ENCODE peak calls at places on chromosomes 12 and 14, in eight cellular contexts. K, I, W, H, X, M, E and Q are unnamed samples.

GRCh38 chr14:52369305-52369781 is 55.2 kb downstream of the PTGER2 start:
- DNase-seq in I (peak; percentile 64), X (peak; percentile 38), H (no peak), E (no peak), K (no peak), W (no peak), M (no peak), Q (no peak)

GRCh38 chr12:51351913-51352532 is 5.5 kb upstream of the CELA1 start:
- DNase-seq in H (peak; percentile 21), X (no peak), W (no peak), I (peak; percentile 41), K (no peak), M (peak; percentile 43), E (no peak), Q (peak; percentile 76)

GRCh38 chr12:92759634-92760268 is 57.0 kb downstream of the PLEKHG7 start:
- DNase-seq in W (no peak), M (no peak), I (peak; percentile 95), E (no peak), K (no peak), H (no peak), X (no peak), Q (no peak)

GRCh38 chr14:100339757-100340453 is 16.8 kb downstream of the SLC25A47 start:
- DNase-seq in E (no peak), W (no peak), K (no peak), I (no peak), M (no peak), H (no peak), X (no peak), Q (no peak)

GRCh38 chr12:30440826-30441602 is 254.7 kb downstream of the IPO8 start:
- DNase-seq in X (peak; percentile 23), H (no peak), M (peak; percentile 61), E (no peak), W (no peak), K (no peak), I (no peak), Q (peak; percentile 27)

GRCh38 chr14:91078095-91078737 is 17.8 kb upstream of the RPS6KA5 start:
- DNase-seq in I (no peak), H (no peak), K (no peak), E (no peak), X (no peak), M (no peak), W (peak; percentile 52), Q (no peak)

GRCh38 chr14:96090441-96091148 is 51.4 kb downstream of the C14orf132 start:
- DNase-seq in H (peak; percentile 32), I (peak; percentile 38), X (peak; percentile 64), M (peak; percentile 94), K (no peak), W (no peak), E (no peak), Q (no peak)

GRCh38 chr14:103260629-103261124 is 73.4 kb upstream of the EIF5 start:
- DNase-seq in W (no peak), M (peak; percentile 62), X (peak; percentile 67), E (no peak), H (no peak), K (peak; percentile 2), I (peak; percentile 1), Q (no peak)

GRCh38 chr12:120404271-120404670 is 33.6 kb upstream of the COX6A1 start:
- DNase-seq in K (no peak), H (no peak), X (no peak), I (no peak), E (no peak), W (no peak), M (no peak), Q (no peak)

GRCh38 chr12:124240493-124240892 is 54.4 kb upstream of the RFLNA start:
- DNase-seq in I (no peak), W (no peak), H (no peak), E (no peak), X (no peak), M (no peak), K (no peak), Q (no peak)

GRCh38 chr12:30461011-30461670 is 234.5 kb downstream of the IPO8 start:
- DNase-seq in K (no peak), W (no peak), M (no peak), I (no peak), E (no peak), X (no peak), H (no peak), Q (no peak)

GRCh38 chr14:53356361-53357150 is 203.4 kb upstream of the DDHD1 start:
- DNase-seq in K (no peak), X (no peak), W (no peak), H (no peak), M (no peak), I (no peak), E (no peak), Q (no peak)

GRCh38 chr14:35050652-35051051 is 4.6 kb downstream of the FAM177A1 start:
- DNase-seq in E (no peak), W (no peak), K (no peak), I (peak; percentile 49), H (no peak), X (no peak), M (no peak), Q (no peak)

GRCh38 chr12:79725987-79726386 is 35.2 kb upstream of the PAWR start:
- DNase-seq in K (no peak), X (no peak), W (no peak), H (no peak), E (no peak), I (peak; percentile 79), M (no peak), Q (no peak)

GRCh38 chr12:75727577-75727976 is 216.2 kb upstream of the KRR1 start:
- DNase-seq in I (no peak), W (no peak), H (no peak), K (no peak), M (no peak), X (no peak), E (no peak), Q (no peak)

GRCh38 chr12:43294881-43295280 is 257.1 kb downstream of the ADAMTS20 start:
- DNase-seq in E (no peak), X (no peak), W (no peak), M (no peak), K (no peak), I (no peak), H (no peak), Q (no peak)

GRCh38 chr12:12466157-12466556 is 96.5 kb downstream of the DUSP16 start:
- DNase-seq in X (no peak), K (no peak), M (no peak), E (no peak), H (no peak), W (no peak), I (no peak), Q (no peak)

GRCh38 chr12:130147875-130148596 is 14.2 kb upstream of the FZD10 start:
- DNase-seq in I (no peak), M (no peak), H (no peak), K (no peak), X (no peak), E (no peak), W (no peak), Q (no peak)

GRCh38 chr12:108214486-108214885 is 85.4 kb downstream of the WSCD2 start:
- DNase-seq in E (no peak), X (peak; percentile 33), H (no peak), M (no peak), K (no peak), I (peak; percentile 0), W (peak; percentile 8), Q (no peak)

GRCh38 chr12:74980510-74980909 is 229.1 kb downstream of the KCNC2 start:
- DNase-seq in I (no peak), M (no peak), W (no peak), E (no peak), X (no peak), H (no peak), K (no peak), Q (no peak)

GRCh38 chr12:79592865-79593264 is 97.9 kb downstream of the PAWR start:
- DNase-seq in E (no peak), H (no peak), W (no peak), K (no peak), M (no peak), X (no peak), I (no peak), Q (no peak)

GRCh38 chr12:111812881-111813741 is 28.9 kb upstream of the MAPKAPK5 start:
- DNase-seq in W (peak; percentile 56), H (peak; percentile 48), I (peak; percentile 60), K (peak; percentile 66), M (peak; percentile 77), E (peak; percentile 18), X (peak; percentile 80), Q (peak; percentile 78)

GRCh38 chr12:109814600-109814999 is 18.6 kb downstream of the TRPV4 start:
- DNase-seq in H (no peak), K (no peak), M (no peak), E (no peak), W (no peak), X (no peak), I (no peak), Q (no peak)

GRCh38 chr14:71473843-71474242 is 458.4 kb upstream of the RGS6 start:
- DNase-seq in M (peak; percentile 51), K (no peak), W (no peak), E (no peak), I (no peak), H (no peak), X (no peak), Q (no peak)

GRCh38 chr12:100753837-100754236 is 40.7 kb upstream of the ANO4 start:
- DNase-seq in M (peak; percentile 70), E (no peak), I (no peak), W (no peak), X (no peak), K (no peak), H (no peak), Q (no peak)

GRCh38 chr12:10364839-10365681 is 24.8 kb downstream of the KLRK1 start:
- DNase-seq in W (peak; percentile 33), K (no peak), H (no peak), X (peak; percentile 52), M (peak; percentile 84), I (peak; percentile 67), E (no peak), Q (peak; percentile 45)

GRCh38 chr14:58066115-58066514 is 85.9 kb downstream of the ARMH4 start:
- DNase-seq in W (no peak), E (no peak), H (no peak), M (no peak), X (no peak), I (no peak), K (no peak), Q (no peak)

GRCh38 chr12:66083766-66084165 is 46.8 kb downstream of the LLPH start:
- DNase-seq in I (no peak), E (no peak), K (no peak), X (no peak), W (no peak), H (no peak), M (no peak), Q (no peak)

GRCh38 chr12:89060133-89060532 is 292.2 kb downstream of the DUSP6 start:
- DNase-seq in W (no peak), M (no peak), X (no peak), K (no peak), E (no peak), H (no peak), I (no peak), Q (no peak)